ENCODE peak calls at places on chromosomes 7 and 10, in ten cellular contexts. B is NCI-H226; N is cerebellar nuclear complex; Z is IMR-90; J is DMS53; X is CD4-positive, alpha-beta T cell; Q is GM06990; I is naive thymus-derived CD8-positive, alpha-beta T cell; L is Peyer's patch; T is suprapubic skin. A is an unnamed sample.

GRCh38 chr7:143901360-143901709 is 641 bp downstream of the TCAF1 start:
- DNase-seq in B (no peak), J (peak), L (peak), N (no peak), Z (peak), Q (no peak), X (no peak), I (no peak), T (no peak), A (no peak)

GRCh38 chr10:79026341-79026761 is 42.4 kb upstream of the ZMIZ1 start:
- DNase-seq in N (no peak), I (no peak), Z (no peak), T (peak), Q (no peak), J (no peak), B (no peak), X (no peak), L (no peak), A (peak)

GRCh38 chr7:16636533-16637173 is 8.9 kb downstream of the ANKMY2 start:
- DNase-seq in X (no peak), Q (no peak), L (no peak), B (no peak), T (no peak), N (no peak), J (no peak), I (no peak), Z (peak), A (no peak)

GRCh38 chr7:154919324-154920222 is 83.4 kb downstream of the PAXIP1 start:
- DNase-seq in J (no peak), I (no peak), X (no peak), B (no peak), Z (no peak), L (no peak), Q (no peak), N (no peak), T (peak), A (no peak)

GRCh38 chr10:104521901-104522827 is 118.9 kb upstream of the SORCS3 start:
- DNase-seq in Q (no peak), I (no peak), N (no peak), Z (no peak), B (no peak), X (no peak), J (no peak), L (no peak), T (no peak), A (no peak)

GRCh38 chr7:73960548-73960947 is 67.4 kb upstream of the ELN start:
- DNase-seq in Z (no peak), J (no peak), B (no peak), L (peak), T (no peak), Q (no peak), N (no peak), I (no peak), X (no peak), A (peak)

GRCh38 chr7:134693256-134693655 is 46.6 kb downstream of the BPGM start:
- DNase-seq in N (no peak), J (no peak), X (no peak), B (peak), Z (peak), L (no peak), I (no peak), Q (no peak), T (no peak), A (no peak)

GRCh38 chr7:6159097-6159483 is 113.3 kb downstream of the CYTH3 start:
- DNase-seq in X (no peak), L (no peak), Q (no peak), Z (peak), I (no peak), J (peak), B (no peak), T (no peak), N (no peak), A (no peak)

GRCh38 chr10:48464871-48465736 is 139.8 kb downstream of the ARHGAP22 start:
- DNase-seq in T (peak), Z (no peak), J (no peak), B (no peak), N (no peak), X (peak), L (peak), Q (no peak), I (no peak), A (no peak)

GRCh38 chr10:117165557-117166419 is 27.7 kb upstream of the VAX1 start:
- DNase-seq in L (no peak), J (peak), I (no peak), N (no peak), Z (peak), X (no peak), T (peak), B (peak), Q (no peak), A (peak)

A was measured in left colon.